ENCODE peak calls at places on chromosomes 1 and 21, in seven cellular contexts. C, Z, X, S, R, J and P are unnamed samples.

GRCh38 chr21:16865612-16866011 is 647.2 kb upstream of the CXADR start:
- DNase-seq in S (no peak), R (peak; percentile 78), C (no peak), Z (no peak), J (peak; percentile 44), X (no peak), P (no peak)

GRCh38 chr1:37476460-37477197 is 2.2 kb downstream of the ZC3H12A start:
- DNase-seq in X (peak; percentile 85), J (peak; percentile 90), R (peak; percentile 88), Z (peak; percentile 79), S (no peak), C (peak; percentile 75), P (peak; percentile 77)

GRCh38 chr21:33760641-33761103 is 118.4 kb downstream of the ITSN1 start:
- DNase-seq in R (peak; percentile 69), J (peak; percentile 71), S (no peak), X (no peak), Z (peak; percentile 92), C (no peak), P (no peak)

GRCh38 chr1:10267319-10267718 is 56.9 kb downstream of the KIF1B start:
- DNase-seq in R (no peak), Z (no peak), X (no peak), C (peak; percentile 37), J (peak; percentile 23), S (no peak), P (no peak)

GRCh38 chr1:19799233-19799876 is 361 bp downstream of the TMCO4 start:
- DNase-seq in R (peak; percentile 72), J (peak; percentile 39), Z (peak; percentile 65), C (peak; percentile 35), S (no peak), X (peak; percentile 49), P (peak; percentile 78)

GRCh38 chr21:45480701-45481500 is 61.3 kb downstream of the SLC19A1 start:
- DNase-seq in Z (no peak), J (no peak), S (no peak), R (no peak), C (no peak), X (no peak), P (no peak)

GRCh38 chr1:228415853-228416216 is 826 bp downstream of the TRIM17 start:
- DNase-seq in R (no peak), Z (no peak), X (no peak), S (no peak), J (no peak), C (no peak), P (no peak)

GRCh38 chr1:53508056-53508990 is 49.1 kb downstream of the DMRTB1 start:
- DNase-seq in X (no peak), R (no peak), J (no peak), S (no peak), C (no peak), Z (no peak), P (no peak)

GRCh38 chr1:59113876-59114457 is 182.9 kb upstream of the FGGY start:
- DNase-seq in R (no peak), J (no peak), Z (no peak), X (no peak), S (no peak), C (no peak), P (no peak)

DNA sequence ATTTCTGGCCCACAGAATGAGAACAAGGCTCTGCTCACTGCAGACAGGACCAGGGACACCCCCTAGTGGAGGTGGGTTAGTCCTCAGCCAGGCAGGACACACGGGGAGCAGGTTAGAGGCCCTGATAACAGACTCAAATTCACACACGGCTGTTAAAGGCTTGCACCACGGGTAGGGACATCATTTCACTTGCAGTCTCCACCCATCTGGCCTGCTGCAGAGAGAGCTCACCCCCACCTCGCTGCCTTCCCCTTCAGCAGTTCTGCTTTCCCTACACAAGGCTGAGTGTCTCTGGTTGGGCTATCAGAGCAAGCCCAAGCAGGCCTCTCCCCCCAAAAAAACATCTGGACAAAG is 20.6 kb downstream of the MEF2D start:
- DNase-seq in Z (no peak), C (no peak), X (no peak), S (no peak), R (no peak), J (no peak), P (no peak)
- H3K4me1 ChIP-seq in Z (peaks cover 3% of the 10 kb centered on the region), C (peaks cover 94% of the 10 kb centered on the region), X (peaks cover 15% of the 10 kb centered on the region), S (no peaks in the 10 kb centered on the region), R (peaks cover 48% of the 10 kb centered on the region), J (peaks cover 29% of the 10 kb centered on the region), P (peaks cover 80% of the 10 kb centered on the region)

GRCh38 chr1:172821609-172822274 is 162.8 kb downstream of the FASLG start:
- DNase-seq in S (no peak), X (peak; percentile 51), Z (no peak), J (peak; percentile 90), C (no peak), R (peak; percentile 51), P (no peak)
- H3K4me1 ChIP-seq in S (peaks cover 10% of the 10 kb centered on the region), X (peaks cover 20% of the 10 kb centered on the region), Z (peaks cover 8% of the 10 kb centered on the region), J (peaks cover 18% of the 10 kb centered on the region), C (peaks cover 12% of the 10 kb centered on the region), R (peaks cover 45% of the 10 kb centered on the region), P (no peaks in the 10 kb centered on the region)

DNA sequence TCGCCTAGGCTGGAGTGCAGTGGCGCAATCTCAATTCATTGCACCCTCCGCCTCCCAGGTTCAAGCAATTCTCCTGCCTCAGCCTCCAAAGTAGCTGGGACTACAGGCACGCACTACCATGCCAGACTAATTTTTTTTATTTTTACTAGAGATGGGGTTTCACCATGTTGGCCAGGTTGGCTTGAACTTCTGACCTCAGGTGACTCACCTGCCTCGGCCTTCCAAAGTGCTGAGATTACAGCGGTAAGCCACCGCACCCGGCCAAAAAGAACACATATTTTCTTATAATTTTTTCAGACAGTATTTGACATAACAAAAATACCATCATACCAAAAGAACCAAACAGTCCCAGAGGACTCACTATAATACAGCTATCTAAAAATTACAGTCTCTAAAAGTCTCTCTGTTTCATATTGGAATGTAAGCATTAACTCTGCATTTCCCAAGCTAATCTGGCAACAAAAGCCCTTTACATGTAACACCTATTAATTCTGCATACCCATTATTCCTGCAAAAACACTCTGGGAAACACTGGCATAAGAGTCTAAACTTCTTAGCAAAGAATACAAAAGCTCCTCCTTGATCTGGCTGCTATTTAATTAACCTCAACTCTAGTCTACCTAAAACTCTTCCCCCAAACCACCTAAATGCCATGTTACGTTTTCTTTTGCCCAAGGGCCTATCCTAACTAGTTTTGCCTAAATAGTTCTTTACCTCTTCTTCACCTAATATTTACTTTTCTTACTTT is 26.9 kb downstream of the WDR26 start:
- DNase-seq in S (peak; percentile 19), C (no peak), X (peak; percentile 64), Z (no peak), R (no peak), J (no peak), P (no peak)
- H3K4me1 ChIP-seq in S (peaks cover 17% of the 10 kb centered on the region), C (no peaks in the 10 kb centered on the region), X (peaks cover 21% of the 10 kb centered on the region), Z (peaks cover 21% of the 10 kb centered on the region), R (peaks cover 27% of the 10 kb centered on the region), J (peaks cover 2% of the 10 kb centered on the region), P (no peaks in the 10 kb centered on the region)

DNA sequence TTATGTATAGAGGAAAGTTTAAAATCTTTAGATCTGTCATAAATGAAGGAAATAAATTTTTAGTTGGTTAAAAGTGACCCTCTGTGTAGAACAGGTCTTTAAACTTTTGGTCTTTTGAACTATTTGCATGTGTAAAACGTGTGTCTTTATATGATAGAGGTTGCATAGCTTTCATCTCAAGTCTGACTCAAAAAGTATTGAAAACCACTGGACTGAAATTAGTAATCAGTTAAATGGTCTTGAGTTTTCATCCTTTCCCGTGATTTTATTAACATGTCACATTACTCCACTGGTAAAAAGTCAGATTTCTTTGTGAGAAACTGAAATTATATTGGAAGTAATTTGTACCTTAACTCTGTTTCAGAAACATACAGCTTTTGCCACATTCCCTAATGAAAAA is 1.8 kb downstream of the RNPC3 start:
- DNase-seq in C (no peak), J (no peak), R (no peak), Z (no peak), S (no peak), X (no peak), P (no peak)
- H3K4me1 ChIP-seq in C (peaks cover 39% of the 10 kb centered on the region), J (no peaks in the 10 kb centered on the region), R (peaks cover 28% of the 10 kb centered on the region), Z (peaks cover 5% of the 10 kb centered on the region), S (no peaks in the 10 kb centered on the region), X (peaks cover 27% of the 10 kb centered on the region), P (no peaks in the 10 kb centered on the region)

GRCh38 chr1:239882967-239883366 is 208.7 kb upstream of the FMN2 start:
- DNase-seq in Z (no peak), J (no peak), X (peak; percentile 53), R (no peak), S (no peak), C (no peak), P (no peak)
- H3K4me1 ChIP-seq in Z (no peaks in the 10 kb centered on the region), J (no peaks in the 10 kb centered on the region), X (peaks cover 23% of the 10 kb centered on the region), R (no peaks in the 10 kb centered on the region), S (no peaks in the 10 kb centered on the region), C (no peaks in the 10 kb centered on the region), P (no peaks in the 10 kb centered on the region)

GRCh38 chr1:211579434-211580302 is 707 bp upstream of the SLC30A1 start:
- DNase-seq in S (no peak), Z (peak; percentile 35), R (peak; percentile 77), C (no peak), X (peak; percentile 67), J (peak; percentile 17), P (no peak)
- H3K4me1 ChIP-seq in S (peaks cover 8% of the 10 kb centered on the region), Z (peaks cover 22% of the 10 kb centered on the region), R (peaks cover 60% of the 10 kb centered on the region), C (peaks cover 29% of the 10 kb centered on the region), X (peaks cover 31% of the 10 kb centered on the region), J (peaks cover 14% of the 10 kb centered on the region), P (peaks cover 39% of the 10 kb centered on the region)

GRCh38 chr1:221991221-221991620 is 249.3 kb upstream of the DUSP10 start:
- DNase-seq in C (no peak), R (peak; percentile 65), S (no peak), Z (no peak), X (peak; percentile 49), J (peak; percentile 45), P (no peak)
- H3K4me1 ChIP-seq in C (no peaks in the 10 kb centered on the region), R (peaks cover 59% of the 10 kb centered on the region), S (no peaks in the 10 kb centered on the region), Z (peaks cover 43% of the 10 kb centered on the region), X (peaks cover 36% of the 10 kb centered on the region), J (peaks cover 29% of the 10 kb centered on the region), P (no peaks in the 10 kb centered on the region)

GRCh38 chr1:153612111-153612754 is 704 bp downstream of the S100A16 start:
- DNase-seq in X (no peak), S (no peak), R (peak; percentile 61), Z (no peak), J (no peak), C (no peak), P (no peak)

GRCh38 chr1:153614189-153614900 is 1.4 kb upstream of the S100A16 start:
- DNase-seq in S (no peak), Z (no peak), X (no peak), C (no peak), J (no peak), R (no peak), P (no peak)

GRCh38 chr1:153611356-153611755 is 1.6 kb downstream of the S100A16 start:
- DNase-seq in R (no peak), J (no peak), C (no peak), S (no peak), X (no peak), Z (no peak), P (no peak)

GRCh38 chr1:153613406-153613805 is 469 bp upstream of the S100A16 start:
- DNase-seq in C (no peak), X (no peak), J (no peak), Z (no peak), R (no peak), S (no peak), P (no peak)

DNA sequence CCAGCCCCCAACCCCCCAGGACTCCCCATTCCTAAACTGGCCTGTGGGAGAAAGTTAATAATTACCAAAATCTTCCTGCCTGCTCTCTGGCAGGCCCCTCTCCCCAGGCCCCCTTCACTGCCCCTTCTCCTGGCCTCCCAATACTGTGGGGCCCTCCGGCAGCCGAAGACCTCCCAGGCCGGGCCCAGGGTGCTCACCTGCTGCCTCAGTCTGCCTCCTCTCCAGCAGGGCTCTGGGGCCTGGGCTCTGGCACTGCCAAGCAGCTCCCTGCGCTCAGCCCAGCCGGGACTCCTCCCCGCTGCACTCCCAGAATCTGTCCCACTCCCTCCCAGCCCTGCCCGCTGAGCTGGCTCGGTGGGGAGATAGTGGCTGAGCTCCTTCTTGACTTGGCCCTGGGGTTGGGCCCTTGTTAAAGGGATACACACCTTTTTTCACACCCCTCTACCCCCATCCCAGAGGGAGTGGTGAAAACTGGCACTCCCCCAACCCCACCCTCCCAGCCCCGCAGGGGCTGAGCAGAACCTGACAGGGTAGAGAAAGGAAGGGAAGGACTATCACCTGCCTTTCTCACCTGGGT is at the start of gene S100A16:
- DNase-seq in S (peak; percentile 56), Z (no peak), X (peak; percentile 95), J (peak; percentile 63), R (peak; percentile 85), C (peak; percentile 74), P (peak; percentile 90)
- H3K4me1 ChIP-seq in S (peaks cover 71% of the 10 kb centered on the region), Z (peaks cover 52% of the 10 kb centered on the region), X (peaks cover 77% of the 10 kb centered on the region), J (peaks cover 23% of the 10 kb centered on the region), R (peaks cover 61% of the 10 kb centered on the region), C (peaks cover 59% of the 10 kb centered on the region), P (peaks cover 42% of the 10 kb centered on the region)